ENCODE peak calls at places on chromosomes 1 and 21, in five cellular contexts. X, S, U, C and M are unnamed samples.

GRCh38 chr1:39017266-39017665 is 8.9 kb upstream of the NDUFS5 start:
- DNase-seq in U (no peak), C (no peak), X (no peak), S (no peak), M (no peak)

GRCh38 chr1:39676951-39677350 is 5.0 kb upstream of the NT5C1A start:
- DNase-seq in X (no peak), S (no peak), U (peak), C (no peak), M (peak)

GRCh38 chr1:9715536-9716226 is 64.2 kb downstream of the PIK3CD start:
- DNase-seq in U (peak), S (no peak), C (no peak), X (peak), M (no peak)

GRCh38 chr21:43645414-43645891 is 13.8 kb downstream of the HSF2BP start:
- DNase-seq in X (peak), C (peak), S (peak), U (no peak), M (peak)

GRCh38 chr21:43020177-43020576 is 45.8 kb downstream of the PKNOX1 start:
- DNase-seq in U (no peak), X (no peak), S (no peak), C (no peak), M (no peak)

GRCh38 chr1:181133441-181133951 is 45.0 kb downstream of the IER5 start:
- DNase-seq in U (peak), S (no peak), X (no peak), C (no peak), M (no peak)

GRCh38 chr1:95627244-95627643 is 393.2 kb downstream of the RWDD3 start:
- DNase-seq in U (no peak), S (no peak), C (no peak), X (no peak), M (peak)

GRCh38 chr1:1671365-1672119 is 12.7 kb upstream of the CDK11B start:
- DNase-seq in U (peak), S (no peak), X (peak), C (no peak), M (no peak)

GRCh38 chr1:56933606-56934005 is 32.2 kb downstream of the C8B start:
- DNase-seq in S (no peak), C (no peak), X (no peak), U (no peak), M (no peak)

GRCh38 chr1:64246294-64246917 is 43.0 kb downstream of the UBE2U start:
- DNase-seq in S (peak), U (no peak), X (no peak), C (no peak), M (peak)

GRCh38 chr21:16358021-16358420 is 628.2 kb downstream of the USP25 start:
- DNase-seq in U (no peak), C (no peak), S (no peak), X (no peak), M (no peak)

GRCh38 chr1:1359316-1359667 is 937 bp upstream of the MXRA8 start:
- DNase-seq in U (no peak), S (no peak), X (no peak), C (no peak), M (no peak)

GRCh38 chr1:205183676-205184335 is 27.7 kb downstream of the DSTYK start:
- DNase-seq in U (no peak), X (no peak), S (no peak), C (peak), M (peak)

GRCh38 chr21:28805885-28806284 is 186.8 kb downstream of the LTN1 start:
- DNase-seq in U (no peak), C (peak), S (no peak), X (no peak), M (no peak)

GRCh38 chr1:29812397-29813135 is 576.2 kb downstream of the PTPRU start:
- DNase-seq in S (no peak), U (no peak), X (no peak), C (no peak), M (no peak)

GRCh38 chr1:156748670-156749428 is 2.6 kb downstream of the HDGF start:
- DNase-seq in S (peak), X (peak), U (peak), C (no peak), M (peak)

GRCh38 chr1:41862411-41863221 is 56.1 kb downstream of the HIVEP3 start:
- DNase-seq in S (peak), X (no peak), C (peak), U (no peak), M (peak)

GRCh38 chr1:205748398-205749093 is 1.4 kb downstream of the NUCKS1 start:
- DNase-seq in C (peak), U (no peak), X (no peak), S (peak), M (peak)

GRCh38 chr1:84297546-84298244 is 3.8 kb upstream of the SAMD13 start:
- DNase-seq in S (peak), C (no peak), X (no peak), U (no peak), M (no peak)

GRCh38 chr1:168443899-168444298 is 99.9 kb downstream of the XCL2 start:
- DNase-seq in C (no peak), U (no peak), X (peak), S (no peak), M (no peak)

GRCh38 chr1:21663251-21663950 is 5.8 kb downstream of the RAP1GAP start:
- DNase-seq in C (no peak), U (peak), X (peak), S (no peak), M (no peak)

GRCh38 chr1:205279986-205280385 is 41.6 kb downstream of the NUAK2 start:
- DNase-seq in X (no peak), S (no peak), C (no peak), U (no peak), M (no peak)

GRCh38 chr1:203628185-203628996 is 1.8 kb downstream of the ATP2B4 start:
- DNase-seq in U (peak), C (no peak), S (peak), X (peak), M (peak)

GRCh38 chr1:226542623-226543103 is 5.9 kb upstream of the STUM start:
- DNase-seq in U (no peak), S (no peak), C (no peak), X (peak), M (no peak)

GRCh38 chr1:161473363-161473762 is 31.9 kb upstream of the FCGR2A start:
- DNase-seq in S (peak), U (no peak), C (no peak), X (no peak), M (peak)

GRCh38 chr1:24389231-24389678 is 24.3 kb downstream of the STPG1 start:
- DNase-seq in X (no peak), C (no peak), S (no peak), U (no peak), M (no peak)

GRCh38 chr1:204207136-204207616 is 6.6 kb downstream of the GOLT1A start:
- DNase-seq in U (peak), X (peak), S (peak), C (no peak), M (peak)

GRCh38 chr21:21996891-21997290 is 998.7 kb downstream of the NCAM2 start:
- DNase-seq in X (no peak), S (no peak), U (no peak), C (no peak), M (no peak)

GRCh38 chr1:7509593-7509992 is 261.5 kb upstream of the VAMP3 start:
- DNase-seq in X (no peak), C (no peak), S (no peak), U (no peak), M (no peak)

GRCh38 chr1:210792703-210793102 is 341.2 kb downstream of the KCNH1 start:
- DNase-seq in S (peak), U (no peak), C (peak), X (no peak), M (peak)

GRCh38 chr1:37477198-37477931 is 3.0 kb downstream of the ZC3H12A start:
- DNase-seq in X (peak), S (peak), C (no peak), U (peak), M (peak)

GRCh38 chr1:12708396-12708795 is 7.5 kb upstream of the AADACL3 start:
- DNase-seq in C (no peak), U (no peak), S (no peak), X (no peak), M (no peak)

GRCh38 chr1:27526569-27527222 is 36.7 kb upstream of the WASF2 start:
- DNase-seq in C (no peak), U (no peak), S (no peak), X (no peak), M (peak)

GRCh38 chr1:27525296-27526271 is 35.6 kb upstream of the WASF2 start:
- DNase-seq in C (no peak), U (peak), S (peak), X (peak), M (peak)

GRCh38 chr1:27527857-27528700 is 38.1 kb upstream of the WASF2 start:
- DNase-seq in C (no peak), U (peak), S (no peak), X (peak), M (no peak)

GRCh38 chr1:27528701-27529637 is 39.0 kb upstream of the WASF2 start:
- DNase-seq in S (no peak), X (peak), U (peak), C (no peak), M (peak)

GRCh38 chr1:27527223-27527856 is 37.4 kb upstream of the WASF2 start:
- DNase-seq in S (no peak), U (peak), C (no peak), X (peak), M (peak)
- H3K4me3 ChIP-seq in S (peak), U (no peak), C (no peak), X (peak), M (peak)

GRCh38 chr1:33426906-33427305 is 4.0 kb downstream of the PHC2 start:
- DNase-seq in S (no peak), X (no peak), C (no peak), U (no peak), M (no peak)

GRCh38 chr1:33428661-33429060 is 2.2 kb downstream of the PHC2 start:
- DNase-seq in C (no peak), S (no peak), X (no peak), U (no peak), M (no peak)

GRCh38 chr1:33429846-33430750 is 797 bp downstream of the PHC2 start:
- DNase-seq in U (peak), X (peak), S (no peak), C (no peak), M (peak)

GRCh38 chr1:33430751-33431593 is at the start of gene PHC2:
- DNase-seq in S (peak), U (peak), C (peak), X (peak), M (peak)

GRCh38 chr1:33429332-33429731 is 1.6 kb downstream of the PHC2 start:
- DNase-seq in U (no peak), C (no peak), X (no peak), S (no peak), M (no peak)
- H3K4me3 ChIP-seq in U (no peak), C (peak), X (no peak), S (peak), M (no peak)

GRCh38 chr1:25568834-25569598 is 25.6 kb downstream of the LDLRAP1 start:
- DNase-seq in X (no peak), C (no peak), U (no peak), S (no peak), M (peak)

GRCh38 chr1:25568090-25568833 is 24.9 kb downstream of the LDLRAP1 start:
- DNase-seq in X (no peak), S (no peak), U (no peak), C (no peak), M (no peak)

GRCh38 chr1:25571522-25571970 is 28.1 kb downstream of the LDLRAP1 start:
- DNase-seq in S (no peak), X (no peak), U (peak), C (no peak), M (no peak)

GRCh38 chr1:25570798-25571521 is 27.6 kb downstream of the LDLRAP1 start:
- DNase-seq in U (peak), S (no peak), X (no peak), C (no peak), M (no peak)

GRCh38 chr1:25569599-25570458 is 26.4 kb downstream of the LDLRAP1 start:
- DNase-seq in C (no peak), X (no peak), U (peak), S (no peak), M (no peak)
- H3K4me3 ChIP-seq in C (no peak), X (no peak), U (no peak), S (no peak), M (no peak)

DNA sequence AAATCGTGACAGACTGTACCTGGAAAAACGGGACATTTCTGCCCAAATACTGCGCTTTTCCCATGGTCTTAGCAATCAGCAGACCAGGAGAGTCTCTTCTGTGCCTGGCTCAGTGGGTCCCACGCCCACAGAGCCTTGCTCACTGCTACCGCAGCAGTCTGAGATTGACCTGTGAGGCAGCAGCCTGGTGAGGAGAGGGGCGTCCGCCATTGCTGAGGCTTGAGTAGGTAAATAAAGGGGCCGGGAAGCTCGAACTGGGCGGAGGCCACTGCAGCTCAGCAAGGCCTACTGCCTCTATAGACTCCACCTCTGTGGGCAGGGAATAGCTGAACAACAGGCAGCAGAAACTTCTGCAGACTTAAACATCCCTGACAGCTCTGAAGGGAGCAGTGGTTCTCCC is 203.1 kb downstream of the DENND1B start:
- DNase-seq in C (no peak), X (no peak), S (no peak), U (no peak), M (no peak)
- H3K4me3 ChIP-seq in C (no peak), X (no peak), S (no peak), U (no peak), M (no peak)

DNA sequence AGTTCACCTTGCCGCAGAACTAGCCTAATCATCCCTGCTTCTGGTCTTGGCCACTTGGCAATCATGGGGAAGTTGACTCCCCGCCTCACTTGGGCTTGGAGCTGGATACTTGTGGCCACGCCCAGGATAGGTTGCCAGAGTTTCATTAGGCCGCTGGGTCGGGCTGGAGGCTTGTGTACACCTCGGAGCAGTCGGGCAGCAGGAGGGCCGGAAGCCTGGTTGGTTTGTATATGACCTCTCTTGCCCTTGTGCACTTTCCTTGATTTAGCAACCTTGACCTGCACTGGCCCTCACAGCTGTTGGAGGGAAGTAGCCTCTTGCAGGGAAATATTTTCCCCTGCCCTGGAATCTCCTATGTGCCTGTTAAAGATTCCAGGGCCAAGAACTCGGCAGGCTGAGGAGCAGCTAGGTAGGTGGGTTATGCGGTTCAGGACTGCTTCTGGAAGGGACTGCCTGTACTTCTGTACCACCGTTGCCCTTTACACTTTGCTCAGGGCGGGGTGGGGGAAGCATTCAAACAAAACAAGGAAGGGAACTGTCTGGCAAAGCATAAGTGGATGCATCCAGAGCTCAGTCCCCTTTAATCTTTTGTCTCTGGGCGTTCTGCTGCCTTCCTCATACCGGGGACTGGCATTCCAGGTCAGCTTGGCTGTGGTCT is 83.5 kb downstream of the UCK2 start:
- DNase-seq in S (no peak), C (no peak), U (peak), X (peak), M (no peak)
- H3K4me3 ChIP-seq in S (no peak), C (no peak), U (no peak), X (no peak), M (no peak)

GRCh38 chr1:17581389-17582123 is 42.1 kb downstream of the ARHGEF10L start:
- DNase-seq in C (no peak), S (no peak), U (no peak), X (no peak), M (no peak)
- H3K4me3 ChIP-seq in C (no peak), S (no peak), U (peak), X (no peak), M (no peak)

GRCh38 chr1:13732971-13733667 is 33.1 kb downstream of the PRDM2 start:
- DNase-seq in X (no peak), C (no peak), U (no peak), S (peak), M (peak)

GRCh38 chr1:13730301-13730700 is 30.3 kb downstream of the PRDM2 start:
- DNase-seq in U (no peak), X (no peak), C (no peak), S (no peak), M (no peak)

GRCh38 chr1:13731897-13732296 is 31.9 kb downstream of the PRDM2 start:
- DNase-seq in U (no peak), X (no peak), S (no peak), C (no peak), M (no peak)

GRCh38 chr1:13733705-13734104 is 33.7 kb downstream of the PRDM2 start:
- DNase-seq in S (no peak), U (no peak), X (no peak), C (no peak), M (no peak)

GRCh38 chr1:13730751-13731482 is 30.9 kb downstream of the PRDM2 start:
- DNase-seq in X (peak), U (no peak), S (no peak), C (no peak), M (no peak)
- H3K4me3 ChIP-seq in X (no peak), U (no peak), S (no peak), C (no peak), M (no peak)